ENCODE peak calls at places on chromosomes 12 and 14, in seven cellular contexts. N is progenitor cell of endocrine pancreas; P is AG09319; L is neural crest cell; W is MCF 10A; V is T-helper 1 cell; X is activated naive CD4-positive, alpha-beta T cell. S is an unnamed sample.

GRCh38 chr12:120224304-120225199 is 23.6 kb upstream of the RPLP0 start:
- DNase-seq in W (no peak), N (no peak), P (no peak), V (no peak), L (no peak), X (no peak), S (no peak)

GRCh38 chr14:56241441-56241840 is 123.2 kb downstream of the PELI2 start:
- DNase-seq in W (no peak), X (no peak), V (no peak), L (no peak), N (no peak), P (no peak), S (no peak)

GRCh38 chr12:113214938-113215400 is 6.3 kb upstream of the TPCN1 start:
- DNase-seq in W (peak), P (peak), L (no peak), X (no peak), V (no peak), N (no peak), S (peak)

GRCh38 chr14:79483472-79483871 is 727.8 kb downstream of the DIO2 start:
- DNase-seq in N (no peak), P (no peak), V (no peak), L (no peak), X (no peak), W (no peak), S (no peak)

GRCh38 chr12:21751517-21751916 is 23.0 kb downstream of the KCNJ8 start:
- DNase-seq in L (no peak), V (no peak), X (no peak), P (no peak), N (no peak), W (peak), S (no peak)

GRCh38 chr12:80679346-80680131 is 27.9 kb upstream of the MYF6 start:
- DNase-seq in V (no peak), W (no peak), P (no peak), L (no peak), N (no peak), X (no peak), S (no peak)

GRCh38 chr12:78245111-78245510 is 414.4 kb downstream of the NAV3 start:
- DNase-seq in N (no peak), V (no peak), L (no peak), P (no peak), W (no peak), X (no peak), S (no peak)

GRCh38 chr14:77579065-77579464 is 37.4 kb downstream of the SPTLC2 start:
- DNase-seq in N (no peak), L (no peak), V (no peak), X (no peak), P (no peak), W (no peak), S (no peak)

GRCh38 chr14:86086962-86087361 is 557.0 kb downstream of the FLRT2 start:
- DNase-seq in L (no peak), W (no peak), X (no peak), N (no peak), P (no peak), V (no peak), S (no peak)

GRCh38 chr12:91483471-91483985 is 300.9 kb upstream of the DCN start:
- DNase-seq in W (no peak), N (no peak), X (no peak), V (no peak), L (no peak), P (no peak), S (no peak)

GRCh38 chr12:68432622-68433021 is 100.5 kb upstream of the MDM1 start:
- DNase-seq in X (no peak), V (no peak), N (no peak), W (no peak), P (no peak), L (no peak), S (no peak)

S was measured in Caco-2.